ENCODE peak calls at places on chromosomes 6 and 20, in seven cellular contexts. P, Q, N, I, V, Z and S are unnamed samples.

GRCh38 chr6:25804804-25805203 is 27.0 kb downstream of the SLC17A1 start:
- DNase-seq in V (no peak), P (no peak), N (no peak), I (no peak), Q (no peak), Z (no peak), S (no peak)

GRCh38 chr6:105804436-105804835 is 281.7 kb upstream of the PRDM1 start:
- DNase-seq in P (no peak), Z (peak; percentile 46), N (no peak), Q (no peak), V (no peak), I (no peak), S (no peak)

GRCh38 chr6:2971420-2972218 is at the start of gene SERPINB6:
- DNase-seq in Q (peak; percentile 89), I (peak; percentile 45), Z (no peak), N (peak; percentile 87), P (peak; percentile 39), V (peak; percentile 90), S (peak; percentile 69)

GRCh38 chr6:144158133-144158532 is 7.8 kb downstream of the STX11 start:
- DNase-seq in Q (peak; percentile 79), N (peak; percentile 54), I (no peak), P (no peak), Z (peak; percentile 76), V (peak; percentile 61), S (no peak)

GRCh38 chr6:43373252-43373875 is 3.9 kb upstream of the ZNF318 start:
- DNase-seq in P (no peak), V (no peak), Z (no peak), Q (no peak), I (no peak), N (no peak), S (no peak)

GRCh38 chr6:11656486-11656885 is 118.9 kb downstream of the TMEM170B start:
- DNase-seq in I (no peak), N (no peak), V (no peak), P (no peak), Z (no peak), Q (no peak), S (no peak)

GRCh38 chr6:88238065-88238464 is 71.9 kb upstream of the CNR1 start:
- DNase-seq in Q (no peak), I (peak; percentile 38), V (peak; percentile 37), Z (no peak), N (no peak), P (peak; percentile 19), S (no peak)

GRCh38 chr20:939606-940005 is 23.5 kb upstream of the ANGPT4 start:
- DNase-seq in N (no peak), I (no peak), Q (no peak), Z (no peak), P (no peak), V (no peak), S (no peak)

GRCh38 chr6:30688569-30688968 is 2.1 kb upstream of the PPP1R18 start:
- DNase-seq in Q (no peak), V (no peak), Z (no peak), I (no peak), N (no peak), P (no peak), S (no peak)

GRCh38 chr6:154359679-154360078 is 3.1 kb upstream of the IPCEF1 start:
- DNase-seq in N (no peak), Z (no peak), Q (no peak), P (no peak), I (no peak), V (no peak), S (no peak)

GRCh38 chr6:168606722-168607121 is 165.7 kb downstream of the SMOC2 start:
- DNase-seq in P (no peak), Z (no peak), I (no peak), V (no peak), Q (no peak), N (no peak), S (no peak)

GRCh38 chr6:78427386-78427785 is 440.0 kb upstream of the IRAK1BP1 start:
- DNase-seq in P (no peak), Q (no peak), I (no peak), N (no peak), V (no peak), Z (no peak), S (no peak)

GRCh38 chr6:41976794-41977484 is 35.3 kb upstream of the CCND3 start:
- DNase-seq in P (no peak), Z (no peak), I (peak; percentile 19), Q (no peak), N (no peak), V (no peak), S (no peak)

GRCh38 chr6:11350294-11350693 is 117.8 kb upstream of the NEDD9 start:
- DNase-seq in V (no peak), P (no peak), Q (no peak), I (no peak), Z (no peak), N (no peak), S (no peak)

GRCh38 chr20:60137657-60138245 is 179.5 kb downstream of the CDH26 start:
- DNase-seq in N (no peak), I (peak; percentile 58), Q (no peak), Z (no peak), V (no peak), P (no peak), S (no peak)

GRCh38 chr20:50302463-50303041 is 111.9 kb downstream of the CEBPB start:
- DNase-seq in P (no peak), Z (no peak), Q (no peak), V (no peak), I (no peak), N (no peak), S (no peak)

GRCh38 chr6:46410330-46410953 is 80.8 kb downstream of the RCAN2 start:
- DNase-seq in N (peak; percentile 37), Z (no peak), V (peak; percentile 45), P (no peak), Q (peak; percentile 37), I (peak; percentile 34), S (no peak)

GRCh38 chr6:110944681-110945151 is 13.8 kb upstream of the GTF3C6 start:
- DNase-seq in Q (no peak), P (no peak), V (no peak), N (no peak), I (peak; percentile 11), Z (peak; percentile 74), S (no peak)

GRCh38 chr6:100549406-100550167 is 84.9 kb upstream of the SIM1 start:
- DNase-seq in N (no peak), Z (peak; percentile 52), V (no peak), I (no peak), Q (no peak), P (no peak), S (no peak)

GRCh38 chr6:117074672-117075071 is 190.7 kb upstream of the VGLL2 start:
- DNase-seq in Q (peak; percentile 5), V (no peak), P (no peak), I (no peak), N (no peak), Z (no peak), S (no peak)

GRCh38 chr6:19925533-19925932 is 88.4 kb downstream of the ID4 start:
- DNase-seq in Q (no peak), N (no peak), I (no peak), Z (no peak), V (no peak), P (no peak), S (no peak)

GRCh38 chr20:17863577-17864292 is 104.9 kb downstream of the SNX5 start:
- DNase-seq in V (peak; percentile 77), Z (no peak), N (peak; percentile 80), I (no peak), Q (no peak), P (no peak), S (peak; percentile 45)

GRCh38 chr6:132648356-132648755 is 10.6 kb downstream of the TAAR1 start:
- DNase-seq in I (peak; percentile 22), Z (peak; percentile 0), V (no peak), Q (no peak), N (no peak), P (no peak), S (no peak)

GRCh38 chr6:24743265-24743943 is 24.4 kb upstream of the C6orf62 start:
- DNase-seq in Z (peak; percentile 88), Q (no peak), P (no peak), V (no peak), I (peak; percentile 63), N (peak; percentile 33), S (no peak)

GRCh38 chr6:82458147-82458546 is 94.5 kb downstream of the TPBG start:
- DNase-seq in P (no peak), N (no peak), I (no peak), V (no peak), Q (no peak), Z (no peak), S (no peak)
- TF ChIP-seq CTCF in P (no peak), N (no peak), I (no peak), V (no peak), Q (no peak), Z (no peak), S (no peak)

DNA sequence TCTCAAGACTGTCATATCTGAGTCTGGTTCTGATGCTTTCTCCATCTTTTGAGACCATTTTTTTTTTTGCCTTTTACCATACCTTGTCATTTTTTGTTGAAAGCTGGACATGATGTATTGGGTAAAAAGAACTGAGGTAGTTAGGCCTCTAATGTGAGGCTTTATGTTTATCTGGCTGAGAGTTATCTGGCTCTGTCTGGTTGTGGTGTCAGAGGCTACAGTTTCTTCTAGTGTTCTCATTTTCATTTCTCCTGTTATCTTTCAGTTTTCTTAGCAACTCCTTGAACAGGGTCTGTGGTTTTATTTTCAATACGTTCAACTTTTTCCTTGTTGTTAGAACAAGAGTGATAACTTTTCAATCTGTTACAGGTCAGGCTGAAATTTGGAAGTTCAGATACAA is 49.2 kb upstream of the ATXN1 start:
- DNase-seq in Q (no peak), Z (no peak), N (no peak), P (no peak), V (no peak), I (no peak), S (no peak)
- TF ChIP-seq CTCF in Q (no peak), Z (no peak), N (no peak), P (no peak), V (no peak), I (no peak), S (no peak)

GRCh38 chr6:136338486-136338885 is 48.8 kb upstream of the BCLAF1 start:
- DNase-seq in I (no peak), P (no peak), N (no peak), V (no peak), Q (no peak), Z (no peak), S (no peak)
- TF ChIP-seq CTCF in I (no peak), P (peak; percentile 14), N (no peak), V (no peak), Q (no peak), Z (peak; percentile 13), S (peak; percentile 20)

DNA sequence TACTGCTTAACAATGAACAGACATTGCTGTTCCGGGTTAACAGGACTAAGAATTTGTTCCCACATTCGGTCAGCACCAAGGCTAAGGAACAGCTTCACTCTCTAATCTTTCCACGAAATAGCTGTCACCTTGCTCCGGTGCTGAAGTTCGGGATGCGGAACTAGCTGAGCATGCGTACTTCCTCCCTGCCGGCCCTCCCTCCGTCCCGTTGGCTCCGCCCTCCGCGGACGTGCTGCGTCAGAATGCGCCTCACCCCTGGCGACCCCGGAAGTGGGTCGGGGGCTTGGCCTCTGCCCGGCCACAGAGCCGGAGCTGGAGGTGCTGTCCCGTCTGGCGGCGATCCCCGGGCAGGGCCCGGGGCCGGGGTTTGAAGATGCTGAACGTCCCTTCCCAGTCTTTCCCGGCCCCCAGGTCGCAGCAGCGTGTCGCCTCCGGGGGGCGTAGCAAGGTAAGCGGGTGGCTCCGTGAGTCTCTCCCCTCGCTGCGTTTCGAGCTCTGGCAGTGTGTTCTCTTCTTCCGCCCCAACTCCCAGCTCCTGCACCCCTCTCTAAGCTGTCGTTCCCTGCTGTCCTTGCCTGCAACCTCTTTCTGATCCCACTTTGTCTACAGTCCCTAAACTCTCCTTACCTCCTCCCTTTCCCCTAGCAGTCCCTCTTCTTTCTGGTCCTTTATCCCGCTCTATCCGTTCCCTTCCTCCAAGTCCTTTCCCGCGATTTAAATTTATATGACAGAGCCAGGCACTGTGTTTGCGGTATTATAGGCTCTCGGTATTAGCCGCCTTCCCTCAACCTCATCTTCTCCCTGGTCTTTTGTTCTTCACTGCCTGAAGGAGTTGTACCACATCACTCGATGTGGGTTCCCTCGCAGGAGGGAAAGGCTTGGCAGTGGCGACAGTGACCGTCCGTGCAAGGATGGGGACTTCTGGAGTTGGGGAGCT is at the start of gene CYB5R4:
- DNase-seq in V (peak; percentile 97), I (peak; percentile 96), Z (peak; percentile 67), Q (peak; percentile 95), P (peak; percentile 96), N (peak; percentile 95), S (peak; percentile 91)
- TF ChIP-seq CTCF in V (no peak), I (peak; percentile 40), Z (peak; percentile 65), Q (peak; percentile 68), P (peak; percentile 50), N (peak; percentile 33), S (peak; percentile 66)